ENCODE peak calls at places on chromosomes 12 and 14, in ten cellular contexts. Z, O, T, B, V, M, C, S, I and Q are unnamed samples.

GRCh38 chr14:39264558-39264957 is 30.8 kb downstream of the MIA2 start:
- DNase-seq in Z (no peak), O (no peak), T (no peak), B (no peak), V (no peak), M (no peak), C (peak; percentile 8), S (no peak), I (no peak), Q (no peak)

GRCh38 chr12:10223208-10223607 is 10.5 kb downstream of the GABARAPL1 start:
- DNase-seq in Z (no peak), O (no peak), T (no peak), B (no peak), V (no peak), M (no peak), C (no peak), S (no peak), I (no peak), Q (no peak)

GRCh38 chr12:108638141-108638823 is 4.6 kb upstream of the SELPLG start:
- DNase-seq in Z (no peak), O (peak; percentile 30), T (peak; percentile 57), B (no peak), V (no peak), M (no peak), C (no peak), S (peak; percentile 41), I (no peak), Q (no peak)

GRCh38 chr12:9668141-9669018 is 1.1 kb upstream of the CLEC2D start:
- DNase-seq in Z (no peak), O (no peak), T (no peak), B (no peak), V (no peak), M (no peak), C (no peak), S (no peak), I (peak; percentile 39), Q (no peak)

GRCh38 chr14:94317259-94317658 is 5.9 kb downstream of the SERPINA6 start:
- DNase-seq in Z (peak; percentile 70), O (no peak), T (no peak), B (no peak), V (no peak), M (peak; percentile 68), C (peak; percentile 24), S (peak; percentile 78), I (no peak), Q (no peak)

GRCh38 chr14:63895510-63895909 is 42.7 kb downstream of the SYNE2 start:
- DNase-seq in Z (no peak), O (no peak), T (no peak), B (no peak), V (no peak), M (no peak), C (no peak), S (no peak), I (no peak), Q (no peak)

GRCh38 chr12:32201996-32202395 is 95.3 kb downstream of the BICD1 start:
- DNase-seq in Z (no peak), O (peak; percentile 85), T (no peak), B (no peak), V (no peak), M (peak; percentile 18), C (no peak), S (peak; percentile 26), I (no peak), Q (no peak)

GRCh38 chr12:27340971-27341370 is 8.3 kb downstream of the BMAL2 start:
- DNase-seq in Z (no peak), O (no peak), T (no peak), B (no peak), V (no peak), M (no peak), C (peak; percentile 47), S (no peak), I (no peak), Q (no peak)

GRCh38 chr14:49193365-49194050 is 392.7 kb downstream of the RPS29 start:
- DNase-seq in Z (no peak), O (no peak), T (no peak), B (no peak), V (no peak), M (no peak), C (no peak), S (no peak), I (no peak), Q (no peak)

GRCh38 chr12:114069507-114069906 is 103.4 kb upstream of the RBM19 start:
- DNase-seq in Z (no peak), O (no peak), T (no peak), B (no peak), V (no peak), M (no peak), C (no peak), S (no peak), I (no peak), Q (no peak)

GRCh38 chr14:56759633-56760032 is 50.6 kb downstream of the OTX2 start:
- DNase-seq in Z (no peak), O (no peak), T (no peak), B (no peak), V (no peak), M (no peak), C (no peak), S (no peak), I (no peak), Q (no peak)

GRCh38 chr12:66132408-66132807 is 1.9 kb upstream of the LLPH start:
- DNase-seq in Z (no peak), O (no peak), T (peak; percentile 26), B (peak; percentile 35), V (peak; percentile 63), M (no peak), C (peak; percentile 77), S (no peak), I (peak; percentile 89), Q (no peak)

GRCh38 chr14:99101826-99102461 is 170.1 kb downstream of the BCL11B start:
- DNase-seq in Z (no peak), O (no peak), T (no peak), B (no peak), V (no peak), M (no peak), C (no peak), S (no peak), I (no peak), Q (no peak)

GRCh38 chr14:22070119-22070982 is 396.7 kb upstream of the OR4E1 start:
- DNase-seq in Z (peak; percentile 67), O (no peak), T (peak; percentile 24), B (peak; percentile 11), V (no peak), M (no peak), C (peak; percentile 12), S (no peak), I (no peak), Q (no peak)
- H3K4me3 ChIP-seq in Z (no peak overlapping the region), O (no peak overlapping the region), T (no peak overlapping the region), B (no peak overlapping the region), V (no peak overlapping the region), M (no peak overlapping the region), C (no peak overlapping the region), S (no peak overlapping the region), I (no peak overlapping the region), Q (no peak overlapping the region)

GRCh38 chr12:54294152-54294913 is 6.5 kb downstream of the NFE2 start:
- DNase-seq in Z (peak; percentile 40), O (no peak), T (no peak), B (no peak), V (no peak), M (peak; percentile 59), C (no peak), S (peak; percentile 38), I (no peak), Q (no peak)
- H3K27me3 ChIP-seq in Z (no peaks in the 10 kb centered on the region), O (peaks cover 13% of the 10 kb centered on the region), T (peaks cover 11% of the 10 kb centered on the region), B (no peaks in the 10 kb centered on the region), V (peaks cover 13% of the 10 kb centered on the region), M (no peaks in the 10 kb centered on the region), C (no peaks in the 10 kb centered on the region), S (no peaks in the 10 kb centered on the region), I (peaks cover 9% of the 10 kb centered on the region), Q (peaks cover 3% of the 10 kb centered on the region)

GRCh38 chr12:50073712-50074111 is 11.4 kb upstream of the SMARCD1 start:
- DNase-seq in Z (no peak), O (no peak), T (no peak), B (no peak), V (no peak), M (no peak), C (no peak), S (no peak), I (no peak), Q (no peak)
- H3K4me3 ChIP-seq in Z (no peak overlapping the region), O (no peak overlapping the region), T (no peak overlapping the region), B (no peak overlapping the region), V (no peak overlapping the region), M (no peak overlapping the region), C (no peak overlapping the region), S (no peak overlapping the region), I (no peak overlapping the region), Q (no peak overlapping the region)

DNA sequence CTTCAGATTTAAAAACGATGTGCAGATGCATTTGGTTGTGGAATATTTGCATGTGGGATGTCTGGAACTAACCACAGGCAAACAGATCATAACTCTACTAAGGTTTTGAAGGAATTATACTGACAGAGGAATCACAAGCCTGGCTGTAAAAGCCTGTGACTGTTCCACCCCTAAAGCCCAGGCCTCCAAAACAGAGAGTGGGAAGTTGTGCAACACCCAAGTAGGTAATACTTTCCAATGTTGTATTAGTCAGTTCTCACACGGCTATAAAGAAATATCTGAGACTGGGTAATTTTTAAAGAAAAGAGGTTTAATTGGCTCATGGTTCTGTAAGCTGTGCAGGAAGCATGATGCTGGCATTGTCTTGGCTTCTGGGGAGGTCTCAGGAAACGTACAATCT is 68.1 kb upstream of the DCD start:
- DNase-seq in Z (no peak), O (no peak), T (no peak), B (no peak), V (no peak), M (no peak), C (no peak), S (no peak), I (no peak), Q (no peak)
- H3K27me3 ChIP-seq in Z (no peaks in the 10 kb centered on the region), O (peaks cover 6% of the 10 kb centered on the region), T (peaks cover 51% of the 10 kb centered on the region), B (no peaks in the 10 kb centered on the region), V (no peaks in the 10 kb centered on the region), M (no peaks in the 10 kb centered on the region), C (peaks cover 2% of the 10 kb centered on the region), S (no peaks in the 10 kb centered on the region), I (no peaks in the 10 kb centered on the region), Q (no peaks in the 10 kb centered on the region)

GRCh38 chr12:100951756-100952155 is 157.2 kb downstream of the ANO4 start:
- DNase-seq in Z (no peak), O (no peak), T (no peak), B (no peak), V (no peak), M (no peak), C (peak; percentile 11), S (no peak), I (no peak), Q (no peak)

GRCh38 chr12:100954118-100954517 is 159.5 kb downstream of the ANO4 start:
- DNase-seq in Z (no peak), O (no peak), T (no peak), B (no peak), V (no peak), M (no peak), C (no peak), S (no peak), I (no peak), Q (no peak)

GRCh38 chr12:100955139-100955538 is 160.6 kb downstream of the ANO4 start:
- DNase-seq in Z (no peak), O (no peak), T (no peak), B (peak; percentile 9), V (peak; percentile 21), M (no peak), C (peak; percentile 21), S (no peak), I (peak; percentile 63), Q (no peak)

GRCh38 chr12:100953677-100954076 is 159.1 kb downstream of the ANO4 start:
- DNase-seq in Z (no peak), O (no peak), T (no peak), B (no peak), V (no peak), M (no peak), C (no peak), S (no peak), I (no peak), Q (no peak)

GRCh38 chr12:100953217-100953616 is 158.6 kb downstream of the ANO4 start:
- DNase-seq in Z (no peak), O (no peak), T (no peak), B (no peak), V (no peak), M (no peak), C (peak; percentile 18), S (no peak), I (no peak), Q (no peak)
- H3K4me3 ChIP-seq in Z (no peak overlapping the region), O (no peak overlapping the region), T (no peak overlapping the region), B (no peak overlapping the region), V (no peak overlapping the region), M (no peak overlapping the region), C (no peak overlapping the region), S (no peak overlapping the region), I (no peak overlapping the region), Q (no peak overlapping the region)